ENCODE peak calls at places on chromosome 5, in five cellular contexts. D is CD8-positive, alpha-beta T cell; P is BE2C; Y is brain microvascular endothelial cell; R is adrenal gland. Q is an unnamed sample. For H3K36me3, the result is how much of the 10 kb centered on the place peaks cover.

GRCh38 chr5:84403773-84404172 is 19.1 kb upstream of the EDIL3 start:
- DNase-seq in D (no peak), P (no peak), Y (peak), R (no peak), Q (peak)

GRCh38 chr5:31463341-31463740 is 68.6 kb downstream of the DROSHA start:
- DNase-seq in D (no peak), P (no peak), Y (no peak), R (no peak), Q (no peak)

GRCh38 chr5:180628211-180628610 is 21.2 kb downstream of the FLT4 start:
- DNase-seq in D (no peak), P (no peak), Y (no peak), R (no peak), Q (no peak)

GRCh38 chr5:102649731-102650130 is 105.4 kb upstream of the PAM start:
- DNase-seq in D (no peak), P (no peak), Y (no peak), R (no peak), Q (no peak)

GRCh38 chr5:54263447-54263846 is 46.9 kb downstream of the ARL15 start:
- DNase-seq in D (no peak), P (no peak), Y (no peak), R (no peak), Q (no peak)

GRCh38 chr5:179526978-179527377 is 23.4 kb upstream of the RUFY1 start:
- DNase-seq in D (no peak), P (no peak), Y (no peak), R (no peak), Q (no peak)

GRCh38 chr5:172872997-172873491 is 39.0 kb downstream of the ERGIC1 start:
- DNase-seq in D (no peak), P (no peak), Y (peak), R (peak), Q (peak)

GRCh38 chr5:126449751-126450271 is 26.6 kb downstream of the GRAMD2B start:
- DNase-seq in D (peak), P (no peak), Y (peak), R (peak), Q (peak)

GRCh38 chr5:87756951-87757350 is 344.2 kb upstream of the CCNH start:
- DNase-seq in D (no peak), P (no peak), Y (no peak), R (no peak), Q (no peak)

GRCh38 chr5:16844952-16845351 is 91.1 kb downstream of the MYO10 start:
- DNase-seq in D (no peak), P (no peak), Y (no peak), R (no peak), Q (no peak)

GRCh38 chr5:110460837-110461236 is 265.6 kb downstream of the TMEM232 start:
- DNase-seq in D (no peak), P (no peak), Y (no peak), R (no peak), Q (no peak)

GRCh38 chr5:174522641-174523260 is 201.6 kb upstream of the MSX2 start:
- DNase-seq in D (no peak), P (no peak), Y (no peak), R (no peak), Q (no peak)

GRCh38 chr5:135457424-135458071 is 5.4 kb upstream of the TIFAB start:
- DNase-seq in D (peak), P (peak), Y (peak), R (peak), Q (peak)

GRCh38 chr5:113678924-113679575 is 165.6 kb downstream of the YTHDC2 start:
- DNase-seq in D (no peak), P (peak), Y (peak), R (peak), Q (no peak)

GRCh38 chr5:155082401-155082800 is 68.8 kb downstream of the KIF4B start:
- DNase-seq in D (no peak), P (no peak), Y (peak), R (no peak), Q (peak)

GRCh38 chr5:88681402-88681801 is 201.6 kb downstream of the MEF2C start:
- DNase-seq in D (no peak), P (no peak), Y (no peak), R (no peak), Q (no peak)

GRCh38 chr5:73433982-73434342 is 14.6 kb downstream of the FOXD1 start:
- DNase-seq in D (no peak), P (no peak), Y (no peak), R (no peak), Q (no peak)

GRCh38 chr5:135477594-135477993 is 25.4 kb upstream of the TIFAB start:
- DNase-seq in D (no peak), P (no peak), Y (no peak), R (no peak), Q (no peak)

GRCh38 chr5:172828911-172829431 is 5.1 kb upstream of the ERGIC1 start:
- DNase-seq in D (no peak), P (no peak), Y (peak), R (no peak), Q (no peak)

GRCh38 chr5:75389430-75389829 is 52.4 kb downstream of the HMGCR start:
- DNase-seq in D (no peak), P (no peak), Y (no peak), R (no peak), Q (no peak)

GRCh38 chr5:87888139-87888538 is 380.5 kb downstream of the TMEM161B start:
- DNase-seq in D (no peak), P (no peak), Y (no peak), R (no peak), Q (no peak)

GRCh38 chr5:82106806-82107205 is 135.0 kb downstream of the ATG10 start:
- DNase-seq in D (no peak), P (no peak), Y (no peak), R (no peak), Q (no peak)

GRCh38 chr5:126488362-126489065 is 65.3 kb downstream of the GRAMD2B start:
- DNase-seq in D (no peak), P (no peak), Y (no peak), R (no peak), Q (no peak)

GRCh38 chr5:43514471-43514815 is 505 bp downstream of the C5orf34 start:
- DNase-seq in D (no peak), P (peak), Y (peak), R (no peak), Q (peak)

GRCh38 chr5:29263836-29264235 is 1929.7 kb upstream of the CDH6 start:
- DNase-seq in D (no peak), P (no peak), Y (no peak), R (no peak), Q (peak)

GRCh38 chr5:6470672-6471071 is 22.0 kb downstream of the UBE2QL1 start:
- DNase-seq in D (no peak), P (no peak), Y (no peak), R (no peak), Q (no peak)

GRCh38 chr5:6471252-6471651 is 22.6 kb downstream of the UBE2QL1 start:
- DNase-seq in D (no peak), P (no peak), Y (no peak), R (no peak), Q (no peak)

GRCh38 chr5:6468870-6469269 is 20.2 kb downstream of the UBE2QL1 start:
- DNase-seq in D (no peak), P (no peak), Y (no peak), R (no peak), Q (no peak)

GRCh38 chr5:6468104-6468503 is 19.4 kb downstream of the UBE2QL1 start:
- DNase-seq in D (no peak), P (peak), Y (no peak), R (no peak), Q (no peak)

GRCh38 chr5:6469836-6470235 is 21.2 kb downstream of the UBE2QL1 start:
- DNase-seq in D (no peak), P (no peak), Y (no peak), R (no peak), Q (no peak)
- H3K4me3 ChIP-seq in D (no peak), P (no peak), Y (no peak), R (no peak), Q (no peak)

DNA sequence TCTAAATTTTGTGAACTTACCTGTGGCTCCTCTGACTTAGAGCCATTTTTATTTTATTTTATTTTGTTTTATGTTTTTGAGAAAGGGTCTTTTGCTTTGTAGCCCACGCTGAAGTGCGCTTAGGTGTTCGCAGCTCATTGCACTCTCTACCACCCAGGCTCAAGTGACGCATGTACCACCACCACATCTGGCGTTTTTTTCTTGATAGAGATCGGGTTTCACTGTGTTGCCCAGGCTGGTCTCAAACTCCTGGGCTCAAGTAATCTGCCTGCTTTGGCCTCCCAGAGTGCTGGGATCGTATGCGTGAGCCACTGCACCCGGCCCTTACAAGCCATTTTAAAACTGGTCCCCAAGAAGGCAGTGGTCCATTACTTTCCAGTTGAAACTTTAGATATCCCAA is 18.5 kb downstream of the MATR3 start:
- DNase-seq in D (no peak), P (no peak), Y (no peak), R (no peak), Q (no peak)
- H3K36me3 ChIP-seq in D (under half), P (half or more), Y (under half), R (under half), Q (half or more)

GRCh38 chr5:140299056-140299455 is 3.8 kb downstream of the PFDN1 start:
- DNase-seq in D (no peak), P (no peak), Y (no peak), R (no peak), Q (no peak)

GRCh38 chr5:140303987-140304386 is 1.1 kb upstream of the PFDN1 start:
- DNase-seq in D (no peak), P (no peak), Y (no peak), R (no peak), Q (no peak)

GRCh38 chr5:140298183-140298601 is 4.7 kb downstream of the PFDN1 start:
- DNase-seq in D (no peak), P (no peak), Y (peak), R (no peak), Q (no peak)

GRCh38 chr5:140302786-140303639 is at the start of gene PFDN1:
- DNase-seq in D (peak), P (peak), Y (peak), R (peak), Q (peak)

GRCh38 chr5:140301136-140301535 is 1.8 kb downstream of the PFDN1 start:
- DNase-seq in D (no peak), P (no peak), Y (no peak), R (no peak), Q (no peak)
- H3K4me3 ChIP-seq in D (no peak), P (no peak), Y (no peak), R (no peak), Q (no peak)

GRCh38 chr5:160651682-160652645 is 200.0 kb downstream of the ATP10B start:
- DNase-seq in D (no peak), P (no peak), Y (no peak), R (no peak), Q (no peak)

GRCh38 chr5:160655717-160656116 is 196.3 kb downstream of the ATP10B start:
- DNase-seq in D (no peak), P (no peak), Y (no peak), R (no peak), Q (no peak)

GRCh38 chr5:160657622-160658458 is 194.2 kb downstream of the ATP10B start:
- DNase-seq in D (no peak), P (no peak), Y (no peak), R (no peak), Q (no peak)

GRCh38 chr5:160656961-160657570 is 194.9 kb downstream of the ATP10B start:
- DNase-seq in D (no peak), P (no peak), Y (no peak), R (no peak), Q (no peak)
- H3K36me3 ChIP-seq in D (under half), P (under half), Y (under half), R (under half), Q (under half)

GRCh38 chr5:38725419-38725865 is 120.4 kb upstream of the OSMR start:
- DNase-seq in D (no peak), P (no peak), Y (no peak), R (peak), Q (no peak)
- H3K4me3 ChIP-seq in D (no peak), P (no peak), Y (no peak), R (no peak), Q (no peak)

GRCh38 chr5:80834710-80835109 is 125.5 kb upstream of the RASGRF2 start:
- DNase-seq in D (no peak), P (no peak), Y (no peak), R (no peak), Q (no peak)

GRCh38 chr5:80837679-80838078 is 122.5 kb upstream of the RASGRF2 start:
- DNase-seq in D (peak), P (no peak), Y (no peak), R (no peak), Q (no peak)

DNA sequence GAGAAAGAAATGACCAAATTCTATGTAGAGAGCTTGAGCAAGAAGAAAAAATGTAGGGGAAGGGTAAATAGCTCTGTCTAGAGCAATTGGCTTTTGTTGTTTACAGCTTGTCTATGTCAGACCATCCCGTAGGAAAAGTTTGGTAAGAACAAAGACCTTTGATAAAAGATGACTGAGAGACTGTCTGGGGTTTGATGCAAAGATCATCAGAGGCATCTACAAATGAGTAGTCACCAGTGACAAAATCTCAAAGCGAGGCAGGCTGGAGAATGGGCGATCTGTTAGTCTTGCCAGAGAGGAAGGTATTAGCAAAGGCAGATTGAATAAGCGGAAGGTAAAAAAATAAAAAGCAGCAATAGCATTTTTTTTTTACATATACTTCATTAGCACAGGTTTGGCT is 125.0 kb upstream of the RASGRF2 start:
- DNase-seq in D (no peak), P (no peak), Y (no peak), R (no peak), Q (no peak)
- H3K36me3 ChIP-seq in D (under half), P (under half), Y (under half), R (under half), Q (under half)

Q was measured in MG63.